ENCODE peak calls at places on chromosome 17, in six cellular contexts. C is effector memory CD4-positive, alpha-beta T cell; T is BE2C; L is foreskin fibroblast; W is CD4-positive, CD25-positive, alpha-beta regulatory T cell; F is heart left ventricle. I is an unnamed sample.

GRCh38 chr17:55319933-55320593 is 55.3 kb downstream of the HLF start:
- DNase-seq in F (no peak), T (no peak), L (no peak), W (no peak), C (no peak), I (no peak)

GRCh38 chr17:57988301-57989010 is 402 bp upstream of the VEZF1 start:
- DNase-seq in T (peak), C (no peak), F (peak), L (peak), W (no peak), I (no peak)

GRCh38 chr17:56540791-56541190 is 52.7 kb upstream of the NOG start:
- DNase-seq in L (no peak), F (no peak), C (no peak), T (no peak), W (no peak), I (no peak)

GRCh38 chr17:11144358-11145233 is 96.4 kb upstream of the SHISA6 start:
- DNase-seq in C (no peak), W (no peak), L (no peak), F (no peak), T (no peak), I (no peak)

GRCh38 chr17:12282056-12282455 is 261.4 kb downstream of the MAP2K4 start:
- DNase-seq in T (no peak), F (no peak), L (peak), W (no peak), C (no peak), I (peak)

GRCh38 chr17:40341808-40342574 is 22.5 kb downstream of the GJD3 start:
- DNase-seq in W (peak), T (peak), F (peak), C (no peak), L (no peak), I (no peak)

GRCh38 chr17:55735784-55736405 is 13.2 kb upstream of the TMEM100 start:
- DNase-seq in L (no peak), T (peak), F (no peak), C (no peak), W (no peak), I (no peak)

GRCh38 chr17:37117743-37118142 is 169.0 kb downstream of the AATF start:
- DNase-seq in T (no peak), W (no peak), F (no peak), C (no peak), L (no peak), I (no peak)

GRCh38 chr17:4074831-4075495 is 67.9 kb downstream of the ZZEF1 start:
- DNase-seq in C (no peak), T (peak), L (peak), W (no peak), F (no peak), I (no peak)

GRCh38 chr17:19730829-19731228 is 14.4 kb upstream of the SLC47A2 start:
- DNase-seq in C (no peak), F (no peak), T (no peak), W (no peak), L (no peak), I (no peak)

GRCh38 chr17:17876959-17877547 is 40.3 kb upstream of the SREBF1 start:
- DNase-seq in F (peak), W (no peak), C (no peak), T (peak), L (peak), I (no peak)

GRCh38 chr17:74391771-74392170 is 24.5 kb downstream of the GPR142 start:
- DNase-seq in T (no peak), W (no peak), F (peak), C (no peak), L (no peak), I (no peak)

GRCh38 chr17:42135664-42136653 is 13.4 kb downstream of the HSPB9 start:
- DNase-seq in T (no peak), L (peak), C (no peak), F (peak), W (no peak), I (no peak)
- H3K4me3 ChIP-seq in T (no peak), L (no peak), C (no peak), F (no peak), W (peak), I (no peak)

DNA sequence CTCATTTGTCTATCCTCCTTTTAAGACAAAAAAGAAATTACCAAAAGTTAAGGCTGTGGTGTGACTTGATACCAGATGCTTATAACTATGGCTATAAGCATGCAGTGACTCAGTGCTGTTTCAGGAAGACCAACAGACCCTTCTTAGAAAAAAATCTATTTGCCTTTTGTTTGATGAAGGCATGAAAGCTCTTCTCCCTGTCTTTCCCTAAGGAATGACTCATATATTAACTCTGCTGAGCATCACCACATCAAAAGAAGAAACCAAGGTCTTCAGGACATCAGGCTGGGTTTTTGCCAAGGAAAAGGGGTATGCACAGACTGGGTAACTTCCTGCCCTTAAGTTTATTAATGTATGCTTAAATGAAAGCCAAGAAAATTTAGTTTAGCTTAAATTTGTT is 47.1 kb downstream of the VMP1 start:
- DNase-seq in F (no peak), C (no peak), T (no peak), L (peak), W (no peak), I (peak)
- H3K4me3 ChIP-seq in F (no peak), C (no peak), T (no peak), L (no peak), W (peak), I (no peak)

GRCh38 chr17:7259555-7259889 is 2.8 kb downstream of the CLDN7 start:
- DNase-seq in C (no peak), T (no peak), W (no peak), F (no peak), L (no peak), I (no peak)
- H3K4me3 ChIP-seq in C (no peak), T (no peak), W (no peak), F (no peak), L (no peak), I (no peak)

GRCh38 chr17:1493291-1493980 is 950 bp upstream of the MYO1C start:
- DNase-seq in T (peak), F (peak), C (no peak), L (no peak), W (no peak), I (no peak)
- H3K4me3 ChIP-seq in T (no peak), F (no peak), C (no peak), L (no peak), W (no peak), I (no peak)

GRCh38 chr17:32323784-32324590 is 18.0 kb downstream of the C17orf75 start:
- DNase-seq in T (no peak), L (no peak), C (peak), W (no peak), F (no peak), I (no peak)
- H3K4me3 ChIP-seq in T (no peak), L (no peak), C (peak), W (no peak), F (no peak), I (no peak)

GRCh38 chr17:31174215-31174614 is 79.4 kb downstream of the NF1 start:
- DNase-seq in T (no peak), L (no peak), C (no peak), F (no peak), W (no peak), I (no peak)
- H3K4me3 ChIP-seq in T (no peak), L (no peak), C (no peak), F (no peak), W (no peak), I (no peak)

GRCh38 chr17:42886283-42887176 is 14.1 kb upstream of the G6PC1 start:
- DNase-seq in W (no peak), T (no peak), L (no peak), F (no peak), C (no peak), I (no peak)
- H3K4me3 ChIP-seq in W (no peak), T (no peak), L (no peak), F (no peak), C (no peak), I (no peak)

GRCh38 chr17:77369544-77369971 is 228.8 kb downstream of the SEC14L1 start:
- DNase-seq in C (no peak), F (peak), L (no peak), W (no peak), T (no peak), I (no peak)
- H3K4me3 ChIP-seq in C (no peak), F (no peak), L (no peak), W (no peak), T (no peak), I (no peak)